ENCODE peak calls at places on chromosome 21, in ten cellular contexts. P, S, I, M, E, F, U, G, A and Q are unnamed samples.
A peak's percentile ranks its signal among the peaks of the same experiment; 100 is the strongest.

GRCh38 chr21:30733026-30733425 is 14.0 kb downstream of the KRTAP21-2 start:
- DNase-seq in P (no peak), S (no peak), I (no peak), M (no peak), E (no peak), F (no peak), U (no peak), G (no peak), A (no peak), Q (no peak)

GRCh38 chr21:18893411-18893810 is 489.8 kb upstream of the TMPRSS15 start:
- DNase-seq in P (no peak), S (no peak), I (no peak), M (no peak), E (no peak), F (no peak), U (no peak), G (no peak), A (no peak), Q (no peak)

GRCh38 chr21:19767546-19767945 is 1230.7 kb upstream of the NCAM2 start:
- DNase-seq in P (no peak), S (no peak), I (no peak), M (no peak), E (no peak), F (no peak), U (no peak), G (no peak), A (no peak), Q (no peak)

GRCh38 chr21:38913120-38913975 is 107.6 kb downstream of the ETS2 start:
- DNase-seq in P (peak; percentile 40), S (no peak), I (peak; percentile 93), M (peak; percentile 91), E (peak; percentile 67), F (peak; percentile 89), U (peak; percentile 76), G (no peak), A (peak; percentile 84), Q (peak; percentile 89)

GRCh38 chr21:17454315-17455027 is 58.4 kb upstream of the CXADR start:
- DNase-seq in P (peak; percentile 97), S (peak; percentile 90), I (no peak), M (no peak), E (peak; percentile 87), F (no peak), U (peak; percentile 90), G (no peak), A (peak; percentile 82), Q (peak; percentile 83)

GRCh38 chr21:29504751-29505321 is 206.1 kb downstream of the BACH1 start:
- DNase-seq in P (no peak), S (peak; percentile 78), I (no peak), M (no peak), E (peak; percentile 88), F (no peak), U (peak; percentile 90), G (no peak), A (peak; percentile 42), Q (peak; percentile 43)

GRCh38 chr21:19463966-19464365 is 1060.4 kb upstream of the TMPRSS15 start:
- DNase-seq in P (peak; percentile 6), S (no peak), I (no peak), M (no peak), E (no peak), F (no peak), U (no peak), G (no peak), A (no peak), Q (no peak)

GRCh38 chr21:26966360-26966977 is 419 bp downstream of the ADAMTS5 start:
- DNase-seq in P (peak; percentile 44), S (no peak), I (no peak), M (peak; percentile 69), E (peak; percentile 10), F (peak; percentile 22), U (peak; percentile 19), G (no peak), A (peak; percentile 73), Q (peak; percentile 73)

GRCh38 chr21:45898781-45899180 is 82.8 kb upstream of the COL6A1 start:
- DNase-seq in P (no peak), S (no peak), I (no peak), M (no peak), E (no peak), F (no peak), U (no peak), G (no peak), A (no peak), Q (no peak)

GRCh38 chr21:29302340-29302991 is 3.7 kb downstream of the BACH1 start:
- DNase-seq in P (peak; percentile 29), S (no peak), I (no peak), M (no peak), E (peak; percentile 23), F (no peak), U (peak; percentile 36), G (no peak), A (peak; percentile 39), Q (no peak)

GRCh38 chr21:34548782-34549376 is 36.9 kb upstream of the KCNE1 start:
- DNase-seq in P (no peak), S (no peak), I (no peak), M (no peak), E (no peak), F (no peak), U (no peak), G (no peak), A (no peak), Q (no peak)

DNA sequence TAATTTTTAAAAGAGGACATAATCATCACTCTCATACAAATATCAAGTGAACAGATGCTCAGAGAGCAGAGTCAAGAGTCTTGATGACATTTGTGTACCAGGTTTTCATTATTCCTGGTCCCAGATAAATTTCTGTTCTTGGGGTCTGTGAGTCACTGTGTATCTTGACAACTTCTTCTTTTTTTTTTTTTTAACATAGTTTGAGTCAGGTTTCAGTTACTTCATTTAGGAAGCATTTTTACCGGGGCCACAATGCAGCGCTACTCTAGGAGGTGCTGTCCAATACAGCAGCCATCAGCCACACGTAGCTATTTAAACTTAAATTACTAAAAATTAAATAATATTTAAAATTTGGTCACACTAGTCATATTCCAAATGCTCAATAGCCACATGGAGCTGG is 188.1 kb upstream of the SAMSN1 start:
- DNase-seq in P (no peak), S (no peak), I (no peak), M (no peak), E (no peak), F (no peak), U (no peak), G (no peak), A (no peak), Q (no peak)
- H3K36me3 ChIP-seq in P (no peaks in the 10 kb centered on the region), S (no peaks in the 10 kb centered on the region), I (no peaks in the 10 kb centered on the region), M (no peaks in the 10 kb centered on the region), E (no peaks in the 10 kb centered on the region), F (no peaks in the 10 kb centered on the region), U (no peaks in the 10 kb centered on the region), G (no peaks in the 10 kb centered on the region), A (no peaks in the 10 kb centered on the region), Q (no peaks in the 10 kb centered on the region)

GRCh38 chr21:33075128-33075527 is 5.2 kb downstream of the OLIG1 start:
- DNase-seq in P (no peak), S (no peak), I (no peak), M (no peak), E (no peak), F (no peak), U (no peak), G (no peak), A (no peak), Q (no peak)

GRCh38 chr21:33075596-33076195 is 5.8 kb downstream of the OLIG1 start:
- DNase-seq in P (no peak), S (no peak), I (no peak), M (no peak), E (no peak), F (no peak), U (no peak), G (no peak), A (no peak), Q (no peak)

GRCh38 chr21:33078907-33079582 is 9.1 kb downstream of the OLIG1 start:
- DNase-seq in P (peak; percentile 46), S (peak; percentile 72), I (no peak), M (no peak), E (peak; percentile 80), F (peak; percentile 66), U (peak; percentile 83), G (no peak), A (peak; percentile 68), Q (peak; percentile 75)

GRCh38 chr21:33080376-33080775 is 10.4 kb downstream of the OLIG1 start:
- DNase-seq in P (no peak), S (no peak), I (no peak), M (no peak), E (no peak), F (no peak), U (no peak), G (no peak), A (no peak), Q (no peak)

GRCh38 chr21:33076600-33077329 is 6.8 kb downstream of the OLIG1 start:
- DNase-seq in P (no peak), S (no peak), I (no peak), M (no peak), E (no peak), F (no peak), U (no peak), G (no peak), A (no peak), Q (no peak)
- H3K4me3 ChIP-seq in P (no peak overlapping the region), S (no peak overlapping the region), I (no peak overlapping the region), M (no peak overlapping the region), E (no peak overlapping the region), F (no peak overlapping the region), U (no peak overlapping the region), G (no peak overlapping the region), A (no peak overlapping the region), Q (no peak overlapping the region)

GRCh38 chr21:32096411-32096810 is 182.4 kb downstream of the MIS18A start:
- DNase-seq in P (no peak), S (no peak), I (no peak), M (no peak), E (no peak), F (no peak), U (no peak), G (no peak), A (peak; percentile 14), Q (peak; percentile 12)

GRCh38 chr21:32090961-32091360 is 187.9 kb downstream of the MIS18A start:
- DNase-seq in P (no peak), S (no peak), I (no peak), M (no peak), E (no peak), F (no peak), U (no peak), G (no peak), A (no peak), Q (no peak)

GRCh38 chr21:32093758-32094463 is 184.9 kb downstream of the MIS18A start:
- DNase-seq in P (no peak), S (no peak), I (no peak), M (no peak), E (no peak), F (no peak), U (no peak), G (no peak), A (no peak), Q (no peak)

GRCh38 chr21:32089771-32090170 is 189.1 kb downstream of the MIS18A start:
- DNase-seq in P (no peak), S (no peak), I (no peak), M (no peak), E (no peak), F (no peak), U (no peak), G (no peak), A (no peak), Q (no peak)

GRCh38 chr21:32094792-32095191 is 184.1 kb downstream of the MIS18A start:
- DNase-seq in P (peak; percentile 14), S (peak; percentile 1), I (no peak), M (no peak), E (no peak), F (no peak), U (peak; percentile 16), G (no peak), A (peak; percentile 62), Q (no peak)
- H3K36me3 ChIP-seq in P (no peaks in the 10 kb centered on the region), S (no peaks in the 10 kb centered on the region), I (no peaks in the 10 kb centered on the region), M (no peaks in the 10 kb centered on the region), E (no peaks in the 10 kb centered on the region), F (no peaks in the 10 kb centered on the region), U (no peaks in the 10 kb centered on the region), G (no peaks in the 10 kb centered on the region), A (no peaks in the 10 kb centered on the region), Q (no peaks in the 10 kb centered on the region)

GRCh38 chr21:36029309-36029708 is 31.0 kb downstream of the SETD4 start:
- DNase-seq in P (no peak), S (no peak), I (no peak), M (no peak), E (no peak), F (no peak), U (no peak), G (no peak), A (no peak), Q (no peak)
- H3K4me3 ChIP-seq in P (no peak overlapping the region), S (no peak overlapping the region), I (no peak overlapping the region), M (no peak overlapping the region), E (no peak overlapping the region), F (no peak overlapping the region), U (no peak overlapping the region), G (no peak overlapping the region), A (no peak overlapping the region), Q (no peak overlapping the region)